ENCODE peak calls at places on chromosomes 5 and 9, in four cellular contexts. G is coronary artery; M is activated naive CD8-positive, alpha-beta T cell treated with anti-CD3 and anti-CD28 coated beads for 36 hours; E is astrocyte of the spinal cord. V is an unnamed sample.
A peak's percentile ranks its signal among the peaks of the same experiment; 100 is the strongest.

GRCh38 chr9:97905228-97905627 is 17.1 kb downstream of the TRMO start:
- DNase-seq in G (no peak), M (peak; percentile 46), E (no peak), V (no peak)

GRCh38 chr5:150053231-150053626 is 33.1 kb downstream of the CSF1R start:
- DNase-seq in G (peak; percentile 64), M (no peak), E (peak; percentile 78), V (no peak)

GRCh38 chr5:130545291-130545690 is 619.8 kb downstream of the HINT1 start:
- DNase-seq in G (no peak), M (no peak), E (no peak), V (peak; percentile 7)

GRCh38 chr5:31701642-31702041 is 62.7 kb downstream of the PDZD2 start:
- DNase-seq in G (no peak), M (no peak), E (no peak), V (no peak)

GRCh38 chr9:128174062-128174461 is 14.0 kb downstream of the BBLN start:
- DNase-seq in G (no peak), M (no peak), E (no peak), V (no peak)

GRCh38 chr9:79233542-79233941 is 338.2 kb upstream of the TLE4 start:
- DNase-seq in G (no peak), M (no peak), E (peak; percentile 15), V (peak; percentile 8)

GRCh38 chr9:4581031-4581760 is 80.9 kb upstream of the PLPP6 start:
- DNase-seq in G (no peak), M (no peak), E (no peak), V (no peak)

GRCh38 chr5:75006821-75007536 is 45.4 kb downstream of the GCNT4 start:
- DNase-seq in G (no peak), M (no peak), E (no peak), V (no peak)

GRCh38 chr9:98256632-98257218 is 1.3 kb upstream of the TBC1D2 start:
- DNase-seq in G (no peak), M (no peak), E (no peak), V (no peak)

GRCh38 chr5:129003232-129003631 is 37.9 kb downstream of the SLC27A6 start:
- DNase-seq in G (no peak), M (no peak), E (no peak), V (no peak)

GRCh38 chr5:66829826-66830225 is 233.6 kb downstream of the MAST4 start:
- DNase-seq in G (no peak), M (no peak), E (peak; percentile 59), V (no peak)

GRCh38 chr9:88828018-88828417 is 163.2 kb upstream of the S1PR3 start:
- DNase-seq in G (no peak), M (no peak), E (no peak), V (no peak)

GRCh38 chr9:134313470-134313869 is 12.8 kb upstream of the RXRA start:
- DNase-seq in G (no peak), M (no peak), E (no peak), V (no peak)

GRCh38 chr5:40171971-40172370 is 507.7 kb upstream of the PTGER4 start:
- DNase-seq in G (no peak), M (no peak), E (peak; percentile 68), V (no peak)

GRCh38 chr5:1003296-1003937 is 5.2 kb upstream of the NKD2 start:
- DNase-seq in G (no peak), M (peak; percentile 30), E (no peak), V (no peak)

GRCh38 chr9:109417585-109418544 is 80.2 kb downstream of the PTPN3 start:
- DNase-seq in G (no peak), M (no peak), E (no peak), V (no peak)

GRCh38 chr5:11062379-11062778 is 301.3 kb upstream of the DAP start:
- DNase-seq in G (no peak), M (no peak), E (peak; percentile 47), V (no peak)

GRCh38 chr5:39283231-39283818 is 64.0 kb upstream of the FYB1 start:
- DNase-seq in G (no peak), M (peak; percentile 36), E (peak; percentile 55), V (no peak)

GRCh38 chr5:87115839-87116364 is 151.8 kb upstream of the RASA1 start:
- DNase-seq in G (no peak), M (no peak), E (no peak), V (no peak)

GRCh38 chr5:172713113-172713808 is 57.7 kb downstream of the DUSP1 start:
- DNase-seq in G (no peak), M (peak; percentile 67), E (peak; percentile 29), V (peak; percentile 46)

GRCh38 chr5:115850771-115851416 is 9.2 kb downstream of the AP3S1 start:
- DNase-seq in G (no peak), M (no peak), E (peak; percentile 25), V (no peak)

GRCh38 chr5:19719117-19719516 is 268.9 kb downstream of the CDH18 start:
- DNase-seq in G (no peak), M (no peak), E (no peak), V (no peak)

GRCh38 chr5:67983251-67983941 is 232.2 kb upstream of the PIK3R1 start:
- DNase-seq in G (no peak), M (no peak), E (peak; percentile 92), V (no peak)

GRCh38 chr5:154524181-154524580 is 46.2 kb upstream of the HAND1 start:
- DNase-seq in G (no peak), M (no peak), E (no peak), V (no peak)

GRCh38 chr9:104088416-104088815 is 5.7 kb upstream of the SMC2 start:
- DNase-seq in G (no peak), M (no peak), E (no peak), V (no peak)

GRCh38 chr5:100791376-100791775 is 111.7 kb downstream of the ST8SIA4 start:
- DNase-seq in G (no peak), M (no peak), E (no peak), V (no peak)

GRCh38 chr5:137300411-137301240 is 198.5 kb downstream of the SPOCK1 start:
- DNase-seq in G (no peak), M (no peak), E (peak; percentile 69), V (no peak)

GRCh38 chr5:77266291-77266690 is 55.8 kb downstream of the PDE8B start:
- DNase-seq in G (no peak), M (no peak), E (peak; percentile 39), V (no peak)

GRCh38 chr5:9148242-9148641 is 397.6 kb downstream of the SEMA5A start:
- DNase-seq in G (no peak), M (no peak), E (no peak), V (no peak)

GRCh38 chr9:122125891-122126331 is 32.8 kb upstream of the TTLL11 start:
- DNase-seq in G (no peak), M (no peak), E (peak; percentile 5), V (no peak)

GRCh38 chr9:2919347-2919746 is 75.5 kb upstream of the PUM3 start:
- DNase-seq in G (no peak), M (no peak), E (peak; percentile 69), V (no peak)

GRCh38 chr9:114209151-114209550 is 53.8 kb downstream of the COL27A1 start:
- DNase-seq in G (no peak), M (no peak), E (no peak), V (no peak)

GRCh38 chr5:53030828-53031425 is 41.8 kb downstream of the ITGA2 start:
- DNase-seq in G (no peak), M (no peak), E (peak; percentile 23), V (peak; percentile 46)

GRCh38 chr9:17878810-17879370 is 300.0 kb downstream of the SH3GL2 start:
- DNase-seq in G (no peak), M (no peak), E (no peak), V (no peak)

GRCh38 chr9:2180704-2181103 is 165.6 kb downstream of the SMARCA2 start:
- DNase-seq in G (no peak), M (no peak), E (no peak), V (no peak)

GRCh38 chr5:172798422-172799215 is 27.6 kb upstream of the DUSP1 start:
- DNase-seq in G (no peak), M (no peak), E (peak; percentile 92), V (no peak)

GRCh38 chr5:32450952-32451351 is 6.4 kb upstream of the ZFR start:
- DNase-seq in G (no peak), M (no peak), E (no peak), V (no peak)

GRCh38 chr5:122313001-122313402 is 965 bp downstream of the SNCAIP start:
- DNase-seq in G (no peak), M (no peak), E (peak; percentile 20), V (no peak)